ENCODE peak calls at places on chromosomes 4 and X, in five cellular contexts. K is lower lobe of right lung, A is GM12878, B is esophagus squamous epithelium, T is stomach. E is an unnamed sample.

GRCh38 chrX:140713174-140713539 is 3.6 kb downstream of the LINC00632 start:
- DNase-seq in K (no peak), A (no peak), B (no peak), T (no peak), E (no peak)

GRCh38 chrX:35406386-35406785 is 391.8 kb upstream of the MAGEB16 start:
- DNase-seq in K (no peak), A (no peak), B (no peak), T (no peak), E (no peak)

GRCh38 chrX:144681501-144681900 is 565.8 kb upstream of the SPANXN1 start:
- DNase-seq in K (no peak), A (no peak), B (no peak), T (no peak), E (no peak)

GRCh38 chr4:37188100-37188499 is 56.4 kb upstream of the NWD2 start:
- DNase-seq in K (no peak), A (no peak), B (no peak), T (no peak), E (no peak)

GRCh38 chrX:132876509-132876837 is 82.0 kb downstream of the HS6ST2 start:
- DNase-seq in K (no peak), A (no peak), B (no peak), T (no peak), E (no peak)

GRCh38 chr4:185317880-185318279 is 77.8 kb downstream of the LRP2BP start:
- DNase-seq in K (no peak), A (no peak), B (no peak), T (no peak), E (no peak)

GRCh38 chr4:77010841-77011354 is 61.3 kb downstream of the SEPTIN11 start:
- DNase-seq in K (no peak), A (no peak), B (no peak), T (no peak), E (no peak)

GRCh38 chr4:173420821-173421220 is 21.9 kb upstream of the SCRG1 start:
- DNase-seq in K (no peak), A (no peak), B (no peak), T (no peak), E (no peak)

GRCh38 chrX:2883770-2884169 is 45.4 kb downstream of the ARSD start:
- DNase-seq in K (no peak), A (no peak), B (no peak), T (no peak), E (no peak)

GRCh38 chr4:42915484-42915883 is 23.0 kb downstream of the GRXCR1 start:
- DNase-seq in K (no peak), A (no peak), B (no peak), T (no peak), E (no peak)

GRCh38 chr4:18847276-18847890 is 825.8 kb upstream of the LCORL start:
- DNase-seq in K (no peak), A (no peak), B (no peak), T (no peak), E (no peak)

GRCh38 chr4:21041708-21042107 is 341.4 kb downstream of the PACRGL start:
- DNase-seq in K (no peak), A (no peak), B (no peak), T (no peak), E (no peak)

GRCh38 chr4:148397006-148397673 is 45.1 kb downstream of the NR3C2 start:
- DNase-seq in K (no peak), A (no peak), B (no peak), T (no peak), E (no peak)

GRCh38 chr4:5941601-5942000 is 48.7 kb upstream of the CRMP1 start:
- DNase-seq in K (no peak), A (no peak), B (no peak), T (no peak), E (no peak)

DNA sequence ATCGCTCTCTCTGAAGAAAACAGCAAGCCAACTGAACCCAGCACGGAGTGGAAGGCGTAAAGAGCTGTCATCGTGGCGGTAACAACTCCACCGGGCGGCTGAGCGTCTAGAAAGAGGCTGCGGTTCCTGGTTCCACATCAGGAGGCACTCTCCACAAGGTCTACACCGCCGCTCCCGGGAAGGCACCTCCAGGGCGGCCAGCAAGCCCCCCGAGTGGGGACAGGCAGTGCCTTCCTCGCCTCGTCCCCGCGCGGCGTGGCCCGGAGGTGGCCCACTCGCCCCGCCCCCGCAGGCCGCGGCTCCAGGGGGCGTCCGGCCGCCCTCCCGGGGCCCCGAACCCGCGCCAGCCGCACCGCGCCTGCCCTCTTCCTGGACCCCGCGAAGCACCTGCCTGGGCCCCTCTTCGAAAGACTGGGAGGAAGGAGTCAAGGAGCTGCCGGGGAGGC is 747 bp downstream of the KLHL8 start:
- DNase-seq in K (peak; percentile 76), A (no peak), B (peak; percentile 6), T (peak; percentile 44), E (peak; percentile 62)
- TF ChIP-seq CTCF in K (peak; percentile 12), A (peak; percentile 36), B (no peak), T (no peak), E (peak; percentile 10)

DNA sequence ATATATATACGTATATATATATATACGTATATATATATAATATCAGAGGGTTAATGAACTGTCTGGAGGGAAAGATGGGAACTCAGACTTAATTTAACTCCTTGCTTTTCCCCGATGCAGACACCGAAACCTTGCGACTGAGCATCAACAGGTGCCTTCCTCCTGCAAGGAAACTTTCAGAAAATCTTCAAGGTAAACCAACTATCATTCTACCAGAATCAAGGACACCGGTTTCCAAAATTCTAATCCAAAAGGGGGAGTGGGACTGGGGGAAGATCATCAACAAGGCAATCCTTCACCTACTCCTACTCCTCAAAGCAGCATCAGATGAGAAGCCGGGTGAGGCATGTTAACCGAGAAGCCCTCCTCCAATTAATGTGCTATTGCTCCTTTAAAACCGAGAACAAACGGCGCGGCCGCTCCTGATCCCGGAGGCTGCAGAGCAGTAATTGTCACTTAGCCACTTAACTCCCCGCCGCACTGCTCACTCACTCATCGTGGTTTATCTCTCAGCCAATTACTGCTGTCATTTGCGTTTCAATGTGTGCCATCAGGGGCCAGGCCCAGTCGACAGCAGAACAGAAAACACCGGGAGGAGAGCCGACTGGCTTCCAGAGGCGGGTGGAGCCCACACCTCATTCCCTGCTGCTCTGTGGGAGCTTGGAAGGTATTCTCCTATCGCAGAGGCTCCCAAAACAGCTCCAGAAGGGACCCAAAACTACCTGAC is 61.7 kb downstream of the MAML3 start:
- DNase-seq in K (peak; percentile 54), A (no peak), B (no peak), T (peak; percentile 43), E (peak; percentile 60)
- H3K27ac ChIP-seq in K (peak overlapping the region; percentile 73), A (no peak overlapping the region), B (peak overlapping the region; percentile 50), T (peak overlapping the region; percentile 76), E (peak overlapping the region; percentile 11)

GRCh38 chrX:49106930-49107329 is 16.6 kb downstream of the GPKOW start:
- DNase-seq in K (no peak), A (no peak), B (no peak), T (peak; percentile 29), E (peak; percentile 26)
- TF ChIP-seq CTCF in K (peak; percentile 38), A (peak; percentile 35), B (peak; percentile 38), T (peak; percentile 18), E (peak; percentile 47)

DNA sequence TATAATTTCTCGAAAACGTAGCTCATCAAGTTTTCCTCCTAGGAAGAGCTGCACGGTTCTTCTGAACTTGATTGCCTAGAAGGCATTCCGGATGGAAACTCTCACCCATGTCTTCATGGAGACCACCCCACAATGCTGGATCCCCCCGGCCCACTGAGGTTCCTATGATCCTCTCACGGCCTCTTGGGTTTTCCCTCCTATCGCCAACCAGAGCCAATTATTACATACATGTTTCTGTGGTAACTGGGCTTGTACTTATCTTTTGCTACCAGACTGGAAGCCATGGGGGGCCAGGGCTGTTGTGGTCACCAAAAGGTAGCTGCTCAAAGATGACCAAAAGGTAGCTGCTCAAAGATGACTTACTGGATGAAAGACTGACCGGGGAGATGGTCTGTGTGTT is 131.5 kb downstream of the AFAP1 start:
- DNase-seq in K (no peak), A (no peak), B (no peak), T (no peak), E (no peak)
- H3K27ac ChIP-seq in K (peak overlapping the region; percentile 85), A (no peak overlapping the region), B (no peak overlapping the region), T (peak overlapping the region; percentile 87), E (peak overlapping the region; percentile 85)

GRCh38 chr4:127484101-127484500 is 148.7 kb upstream of the INTU start:
- DNase-seq in K (no peak), A (no peak), B (no peak), T (no peak), E (no peak)

GRCh38 chr4:127482049-127482448 is 150.7 kb upstream of the INTU start:
- DNase-seq in K (no peak), A (no peak), B (no peak), T (no peak), E (no peak)

DNA sequence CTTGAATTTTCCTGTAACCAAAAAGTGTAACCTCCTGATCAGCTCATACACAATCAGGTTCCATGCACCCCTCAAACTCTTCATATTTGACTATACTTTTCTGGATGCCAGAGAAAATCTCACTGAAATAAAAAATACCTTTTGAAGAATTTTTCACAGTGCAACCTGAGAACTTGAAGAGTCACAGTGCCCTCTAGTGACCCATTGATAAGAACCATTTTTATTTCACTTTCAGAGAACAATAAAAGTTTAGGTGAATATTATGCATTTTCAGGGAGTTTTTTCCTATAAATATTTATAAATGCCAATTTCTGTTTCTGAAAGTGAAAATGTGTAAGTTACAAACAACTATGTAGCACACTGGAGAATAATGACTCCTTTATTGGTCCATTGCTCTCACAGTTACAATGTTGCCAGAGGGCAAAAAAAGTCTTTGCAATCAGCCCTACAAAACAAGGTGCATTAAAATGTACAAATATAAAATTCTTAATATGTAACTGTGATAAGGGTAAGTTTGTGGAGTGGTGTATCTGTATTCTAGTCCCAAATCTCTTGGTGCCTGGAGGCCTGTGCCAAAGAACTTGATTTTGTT is 153.6 kb upstream of the INTU start:
- DNase-seq in K (no peak), A (no peak), B (no peak), T (no peak), E (no peak)
- TF ChIP-seq CTCF in K (peak; percentile 59), A (peak; percentile 48), B (no peak), T (peak; percentile 41), E (peak; percentile 46)

GRCh38 chr4:119664168-119664907 is 35.7 kb upstream of the PDE5A start:
- DNase-seq in K (no peak), A (no peak), B (no peak), T (no peak), E (no peak)
- H3K27ac ChIP-seq in K (peak overlapping the region; percentile 42), A (peak overlapping the region; percentile 55), B (no peak overlapping the region), T (peak overlapping the region; percentile 13), E (no peak overlapping the region)

DNA sequence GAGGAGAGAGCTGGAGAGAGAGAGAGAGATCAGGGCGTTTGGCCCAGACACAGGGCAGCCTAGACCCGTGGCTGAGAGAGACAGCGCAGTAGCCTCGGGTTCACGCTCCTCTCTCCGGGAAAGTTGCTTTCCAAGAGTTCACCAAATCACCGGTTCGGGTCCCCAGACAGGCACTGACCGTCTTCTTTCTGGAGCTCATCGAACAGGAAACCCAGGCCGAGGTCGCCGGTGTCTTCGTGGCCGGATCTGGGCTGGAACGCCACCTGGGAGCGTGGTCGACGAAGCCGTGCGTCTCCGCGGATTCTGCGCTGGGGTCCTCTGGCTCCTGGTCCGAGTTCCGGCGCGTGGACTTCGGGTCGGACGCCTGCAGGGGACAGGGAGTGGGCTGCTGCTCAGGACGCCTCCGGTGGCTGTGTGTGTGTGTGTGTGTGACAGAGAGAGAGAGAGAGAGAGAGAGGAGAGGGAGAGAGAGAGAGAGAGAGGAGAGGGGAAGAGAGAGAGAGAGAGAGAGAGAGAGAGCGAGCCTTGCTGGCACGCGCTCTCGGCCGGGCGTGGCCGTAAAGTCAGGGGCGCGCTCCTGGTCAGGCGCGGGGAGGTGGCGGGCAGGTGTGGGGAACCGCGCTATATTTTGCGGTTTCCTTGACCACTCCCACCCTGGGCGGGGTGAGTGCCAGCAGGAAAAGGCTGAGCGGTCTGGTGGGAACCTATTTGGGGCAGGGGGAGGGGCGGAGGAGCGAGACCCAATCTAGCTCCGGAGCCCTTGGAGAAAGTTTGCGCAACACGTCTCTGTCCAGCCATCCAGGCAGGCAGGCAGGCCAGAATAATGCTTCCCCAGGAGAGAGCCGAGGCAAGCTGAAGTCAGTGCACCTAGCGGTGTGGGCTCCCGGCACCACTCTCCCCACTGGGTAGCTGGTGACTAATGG is 62.1 kb downstream of the RHOXF2B start:
- DNase-seq in K (peak; percentile 44), A (no peak), B (no peak), T (no peak), E (peak; percentile 35)
- TF ChIP-seq CTCF in K (no peak), A (no peak), B (no peak), T (no peak), E (no peak)

GRCh38 chrX:44020693-44021092 is 47.5 kb upstream of the NDP start:
- DNase-seq in K (no peak), A (no peak), B (no peak), T (no peak), E (no peak)
- H3K27ac ChIP-seq in K (no peak overlapping the region), A (no peak overlapping the region), B (no peak overlapping the region), T (no peak overlapping the region), E (no peak overlapping the region)